ENCODE peak calls at places on chromosomes 2 and 18, in seven cellular contexts. N, M, T, Q, K, I and D are unnamed samples.

GRCh38 chr18:49854681-49855080 is 41.3 kb upstream of the ACAA2 start:
- DNase-seq in Q (no peak), T (no peak), N (no peak), K (no peak), M (no peak), I (no peak), D (no peak)

GRCh38 chr2:178761759-178762371 is 45.4 kb downstream of the TTN start:
- DNase-seq in M (peak), Q (no peak), N (peak), K (peak), T (no peak), I (peak), D (peak)

GRCh38 chr2:188599140-188599539 is 307.5 kb downstream of the GULP1 start:
- DNase-seq in M (no peak), K (peak), Q (no peak), I (no peak), N (no peak), T (no peak), D (no peak)

GRCh38 chr2:9497017-9497416 is 22.7 kb downstream of the IAH1 start:
- DNase-seq in T (no peak), K (no peak), N (peak), Q (no peak), I (no peak), M (no peak), D (no peak)

GRCh38 chr2:19746611-19747309 is 155.0 kb downstream of the TTC32 start:
- DNase-seq in I (peak), Q (no peak), K (no peak), N (peak), M (no peak), T (no peak), D (no peak)

GRCh38 chr2:27174638-27175037 is 25.8 kb downstream of the TCF23 start:
- DNase-seq in I (peak), K (no peak), N (no peak), T (no peak), M (no peak), Q (no peak), D (no peak)

GRCh38 chr2:72629062-72629461 is 196.8 kb downstream of the EXOC6B start:
- DNase-seq in T (no peak), N (no peak), Q (no peak), M (no peak), I (no peak), K (no peak), D (no peak)

GRCh38 chr2:207734264-207734635 is 22.8 kb downstream of the CCNYL1 start:
- DNase-seq in T (no peak), N (peak), I (no peak), M (no peak), Q (no peak), K (peak), D (peak)